ENCODE peak calls at places on chromosomes 12 and 14, in eight cellular contexts. One of them, this sample, is unnamed.

GRCh38 chr12:118436002-118436724 is 59.8 kb downstream of the SUDS3 start:
- DNase-seq in ovary: no peak
- DNase-seq in stomach: no peak
- DNase-seq in glutamatergic neuron: no peak
- DNase-seq in A549: peak; percentile 27
- DNase-seq in psoas muscle: no peak
- DNase-seq in Peyer's patch: no peak
- DNase-seq in uterus: no peak
- DNase-seq in this sample: no peak

GRCh38 chr14:89740241-89740640 is 214.3 kb downstream of the EFCAB11 start:
- DNase-seq in glutamatergic neuron: no peak
- DNase-seq in psoas muscle: no peak
- DNase-seq in A549: no peak
- DNase-seq in ovary: no peak
- DNase-seq in uterus: no peak
- DNase-seq in stomach: no peak
- DNase-seq in Peyer's patch: no peak
- DNase-seq in this sample: no peak

GRCh38 chr12:49160415-49160814 is 28.5 kb downstream of the TUBA1A start:
- DNase-seq in A549: no peak
- DNase-seq in Peyer's patch: no peak
- DNase-seq in stomach: no peak
- DNase-seq in ovary: no peak
- DNase-seq in glutamatergic neuron: no peak
- DNase-seq in uterus: no peak
- DNase-seq in psoas muscle: no peak
- DNase-seq in this sample: no peak

GRCh38 chr14:76917759-76918175 is 91.6 kb downstream of the LRRC74A start:
- DNase-seq in psoas muscle: peak; percentile 87
- DNase-seq in glutamatergic neuron: no peak
- DNase-seq in stomach: peak; percentile 65
- DNase-seq in A549: no peak
- DNase-seq in uterus: peak; percentile 52
- DNase-seq in ovary: peak; percentile 58
- DNase-seq in Peyer's patch: no peak
- DNase-seq in this sample: no peak

GRCh38 chr12:46221255-46222128 is 47.4 kb downstream of the SLC38A1 start:
- DNase-seq in ovary: no peak
- DNase-seq in glutamatergic neuron: no peak
- DNase-seq in Peyer's patch: no peak
- DNase-seq in uterus: no peak
- DNase-seq in psoas muscle: no peak
- DNase-seq in stomach: no peak
- DNase-seq in A549: no peak
- DNase-seq in this sample: no peak

GRCh38 chr12:38507839-38508238 is 191.3 kb downstream of the ALG10B start:
- DNase-seq in stomach: no peak
- DNase-seq in uterus: no peak
- DNase-seq in glutamatergic neuron: no peak
- DNase-seq in A549: no peak
- DNase-seq in ovary: no peak
- DNase-seq in Peyer's patch: no peak
- DNase-seq in psoas muscle: no peak
- DNase-seq in this sample: no peak

GRCh38 chr12:122064780-122065588 is 13.6 kb upstream of the MLXIP start:
- DNase-seq in stomach: no peak
- DNase-seq in uterus: peak; percentile 86
- DNase-seq in psoas muscle: peak; percentile 76
- DNase-seq in A549: peak; percentile 74
- DNase-seq in glutamatergic neuron: peak; percentile 77
- DNase-seq in Peyer's patch: no peak
- DNase-seq in ovary: peak; percentile 84
- DNase-seq in this sample: no peak

GRCh38 chr12:123973552-123974341 is 732 bp downstream of the ZNF664 start:
- DNase-seq in glutamatergic neuron: peak; percentile 82
- DNase-seq in ovary: peak; percentile 71
- DNase-seq in uterus: peak; percentile 27
- DNase-seq in Peyer's patch: peak; percentile 68
- DNase-seq in stomach: peak; percentile 52
- DNase-seq in psoas muscle: peak; percentile 72
- DNase-seq in A549: peak; percentile 39
- DNase-seq in this sample: peak; percentile 71

GRCh38 chr12:127149226-127149964 is 1117.6 kb upstream of the TMEM132C start:
- DNase-seq in glutamatergic neuron: no peak
- DNase-seq in ovary: no peak
- DNase-seq in stomach: no peak
- DNase-seq in psoas muscle: no peak
- DNase-seq in Peyer's patch: no peak
- DNase-seq in A549: no peak
- DNase-seq in uterus: no peak
- DNase-seq in this sample: no peak

GRCh38 chr12:132243596-132244289 is 85.6 kb downstream of the GALNT9 start:
- DNase-seq in psoas muscle: no peak
- DNase-seq in A549: no peak
- DNase-seq in uterus: no peak
- DNase-seq in ovary: no peak
- DNase-seq in stomach: no peak
- DNase-seq in Peyer's patch: no peak
- DNase-seq in glutamatergic neuron: peak; percentile 29
- DNase-seq in this sample: peak; percentile 43

GRCh38 chr12:7411343-7411742 is 32.6 kb downstream of the CD163L1 start:
- DNase-seq in Peyer's patch: no peak
- DNase-seq in uterus: no peak
- DNase-seq in psoas muscle: no peak
- DNase-seq in glutamatergic neuron: no peak
- DNase-seq in A549: no peak
- DNase-seq in stomach: no peak
- DNase-seq in ovary: no peak
- DNase-seq in this sample: no peak

DNA sequence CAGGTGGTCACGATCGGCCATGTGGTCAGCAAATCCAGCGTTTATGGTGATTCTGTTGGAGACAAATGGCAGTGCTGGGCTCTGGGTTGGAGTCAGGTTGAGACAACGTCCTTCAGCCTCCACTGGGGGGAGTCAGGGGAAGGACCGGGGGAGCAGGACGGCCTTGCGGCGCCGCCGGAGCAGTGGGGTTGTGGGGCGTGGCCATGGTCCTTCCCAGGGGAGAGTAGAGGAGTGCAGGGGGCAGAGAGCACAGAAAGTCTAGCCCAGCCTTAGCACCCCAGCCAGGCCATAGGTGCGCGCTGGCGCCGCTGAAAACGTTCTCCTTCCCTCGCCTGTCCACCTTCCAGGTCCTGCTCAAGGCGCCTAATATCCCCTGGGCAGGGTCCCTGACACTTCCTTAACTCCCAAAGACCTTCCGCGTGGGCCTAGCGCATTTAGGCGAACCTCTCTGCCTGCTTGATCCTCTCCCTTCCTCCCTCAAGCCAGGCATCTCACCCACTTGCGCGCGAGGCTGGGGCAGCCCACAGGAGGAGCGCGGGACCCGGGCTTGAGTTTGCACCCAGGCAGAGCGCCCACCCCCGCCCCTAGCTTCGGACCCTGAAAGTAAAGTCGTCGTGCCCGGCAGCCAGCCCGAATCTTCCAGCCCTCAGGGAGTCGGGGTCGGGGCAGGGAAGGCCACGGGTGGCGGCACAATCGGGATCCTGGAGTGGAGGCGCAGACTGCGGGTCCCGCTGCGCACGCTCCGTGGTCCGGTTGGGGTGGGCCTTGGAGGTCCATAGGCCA is 3.1 kb upstream of the KIF26A start:
- DNase-seq in ovary: peak; percentile 38
- DNase-seq in glutamatergic neuron: peak; percentile 80
- DNase-seq in stomach: no peak
- DNase-seq in psoas muscle: peak; percentile 57
- DNase-seq in A549: peak; percentile 72
- DNase-seq in Peyer's patch: peak; percentile 44
- DNase-seq in uterus: no peak
- DNase-seq in this sample: no peak
- TF ChIP-seq CTCF in ovary: no peak
- TF ChIP-seq CTCF in glutamatergic neuron: peak; percentile 63
- TF ChIP-seq CTCF in stomach: no peak
- TF ChIP-seq CTCF in psoas muscle: no peak
- TF ChIP-seq CTCF in A549: peak; percentile 35
- TF ChIP-seq CTCF in Peyer's patch: no peak
- TF ChIP-seq CTCF in uterus: no peak
- TF ChIP-seq CTCF in this sample: no peak

GRCh38 chr12:16939871-16940306 is 333.9 kb upstream of the LMO3 start:
- DNase-seq in stomach: peak; percentile 44
- DNase-seq in uterus: no peak
- DNase-seq in Peyer's patch: no peak
- DNase-seq in psoas muscle: no peak
- DNase-seq in glutamatergic neuron: peak; percentile 56
- DNase-seq in ovary: no peak
- DNase-seq in A549: peak; percentile 94
- DNase-seq in this sample: peak; percentile 49
- TF ChIP-seq CTCF in stomach: peak; percentile 75
- TF ChIP-seq CTCF in uterus: no peak
- TF ChIP-seq CTCF in Peyer's patch: no peak
- TF ChIP-seq CTCF in psoas muscle: no peak
- TF ChIP-seq CTCF in glutamatergic neuron: peak; percentile 95
- TF ChIP-seq CTCF in ovary: no peak
- TF ChIP-seq CTCF in A549: peak; percentile 78
- TF ChIP-seq CTCF in this sample: peak; percentile 54

GRCh38 chr12:4228122-4228580 is 45.4 kb upstream of the CCND2 start:
- DNase-seq in glutamatergic neuron: no peak
- DNase-seq in ovary: no peak
- DNase-seq in psoas muscle: no peak
- DNase-seq in Peyer's patch: no peak
- DNase-seq in stomach: no peak
- DNase-seq in uterus: no peak
- DNase-seq in A549: no peak
- DNase-seq in this sample: no peak
- TF ChIP-seq CTCF in glutamatergic neuron: no peak
- TF ChIP-seq CTCF in ovary: no peak
- TF ChIP-seq CTCF in psoas muscle: no peak
- TF ChIP-seq CTCF in Peyer's patch: no peak
- TF ChIP-seq CTCF in stomach: no peak
- TF ChIP-seq CTCF in uterus: no peak
- TF ChIP-seq CTCF in A549: no peak
- TF ChIP-seq CTCF in this sample: no peak

GRCh38 chr14:104676694-104677505 is 12.5 kb upstream of the INF2 start:
- DNase-seq in A549: no peak
- DNase-seq in uterus: peak; percentile 45
- DNase-seq in ovary: peak; percentile 57
- DNase-seq in psoas muscle: peak; percentile 62
- DNase-seq in Peyer's patch: no peak
- DNase-seq in glutamatergic neuron: peak; percentile 57
- DNase-seq in stomach: no peak
- DNase-seq in this sample: peak; percentile 72
- TF ChIP-seq CTCF in A549: no peak
- TF ChIP-seq CTCF in uterus: no peak
- TF ChIP-seq CTCF in ovary: no peak
- TF ChIP-seq CTCF in psoas muscle: no peak
- TF ChIP-seq CTCF in Peyer's patch: no peak
- TF ChIP-seq CTCF in glutamatergic neuron: no peak
- TF ChIP-seq CTCF in stomach: no peak
- TF ChIP-seq CTCF in this sample: no peak

DNA sequence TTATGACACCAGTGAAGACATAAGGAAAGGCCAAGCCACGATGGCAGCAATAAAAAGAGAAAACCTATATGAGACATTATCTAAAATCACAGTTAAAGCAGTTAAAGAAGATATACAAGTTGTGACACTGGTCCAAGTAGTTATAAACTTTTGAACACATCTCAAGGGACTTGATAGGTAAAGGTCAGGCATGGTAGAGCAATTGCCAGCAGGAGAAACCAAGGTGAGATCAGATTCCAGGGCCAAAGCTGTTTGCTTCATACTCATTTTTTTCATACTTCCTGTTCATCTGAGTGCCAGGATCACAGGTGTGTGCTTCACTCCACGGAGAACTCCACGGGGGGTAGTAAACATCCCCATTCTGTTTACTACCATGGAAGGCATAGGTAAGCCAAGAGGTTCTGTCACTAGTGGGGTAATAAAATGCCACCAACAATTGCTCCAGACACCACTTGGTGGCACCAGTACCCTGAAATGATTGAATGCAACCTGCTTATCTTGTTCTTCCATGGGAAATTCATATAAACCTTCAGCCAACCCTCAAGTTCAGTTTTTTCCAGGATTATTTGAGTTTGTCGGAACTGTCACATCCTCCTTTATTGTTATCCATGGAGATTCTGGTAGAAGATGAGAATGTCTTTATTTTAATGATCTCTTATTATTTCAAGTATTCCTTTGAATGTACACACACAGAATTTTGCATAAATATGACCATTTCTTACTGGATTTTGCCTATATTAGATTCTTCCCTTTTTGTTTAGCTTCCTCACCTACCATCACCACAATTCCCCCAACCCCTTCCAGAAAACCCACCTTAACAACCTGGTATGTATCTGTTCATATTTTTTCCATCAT is 59.2 kb upstream of the TSPAN8 start:
- DNase-seq in Peyer's patch: peak; percentile 50
- DNase-seq in psoas muscle: no peak
- DNase-seq in ovary: no peak
- DNase-seq in A549: peak; percentile 45
- DNase-seq in uterus: no peak
- DNase-seq in stomach: peak; percentile 38
- DNase-seq in glutamatergic neuron: peak; percentile 31
- DNase-seq in this sample: no peak
- TF ChIP-seq CTCF in Peyer's patch: no peak
- TF ChIP-seq CTCF in psoas muscle: peak; percentile 52
- TF ChIP-seq CTCF in ovary: no peak
- TF ChIP-seq CTCF in A549: peak; percentile 35
- TF ChIP-seq CTCF in uterus: no peak
- TF ChIP-seq CTCF in stomach: peak; percentile 23
- TF ChIP-seq CTCF in glutamatergic neuron: peak; percentile 40
- TF ChIP-seq CTCF in this sample: peak; percentile 30

GRCh38 chr14:51333901-51334432 is 93.9 kb downstream of the TMX1 start:
- DNase-seq in uterus: no peak
- DNase-seq in glutamatergic neuron: no peak
- DNase-seq in Peyer's patch: no peak
- DNase-seq in ovary: no peak
- DNase-seq in A549: no peak
- DNase-seq in psoas muscle: no peak
- DNase-seq in stomach: no peak
- DNase-seq in this sample: no peak

GRCh38 chr14:51335521-51335920 is 95.5 kb downstream of the TMX1 start:
- DNase-seq in stomach: no peak
- DNase-seq in glutamatergic neuron: no peak
- DNase-seq in A549: no peak
- DNase-seq in psoas muscle: peak; percentile 75
- DNase-seq in uterus: peak; percentile 45
- DNase-seq in Peyer's patch: no peak
- DNase-seq in ovary: peak; percentile 71
- DNase-seq in this sample: no peak

GRCh38 chr14:51341338-51341737 is 101.3 kb downstream of the TMX1 start:
- DNase-seq in glutamatergic neuron: no peak
- DNase-seq in A549: no peak
- DNase-seq in stomach: no peak
- DNase-seq in uterus: no peak
- DNase-seq in psoas muscle: no peak
- DNase-seq in ovary: no peak
- DNase-seq in Peyer's patch: no peak
- DNase-seq in this sample: no peak

GRCh38 chr14:51336304-51336703 is 96.3 kb downstream of the TMX1 start:
- DNase-seq in ovary: no peak
- DNase-seq in uterus: no peak
- DNase-seq in psoas muscle: no peak
- DNase-seq in Peyer's patch: no peak
- DNase-seq in A549: no peak
- DNase-seq in stomach: no peak
- DNase-seq in glutamatergic neuron: no peak
- DNase-seq in this sample: no peak

GRCh38 chr14:51337520-51337919 is 97.5 kb downstream of the TMX1 start:
- DNase-seq in uterus: no peak
- DNase-seq in glutamatergic neuron: no peak
- DNase-seq in A549: no peak
- DNase-seq in psoas muscle: no peak
- DNase-seq in ovary: no peak
- DNase-seq in stomach: no peak
- DNase-seq in Peyer's patch: no peak
- DNase-seq in this sample: no peak
- TF ChIP-seq CTCF in uterus: no peak
- TF ChIP-seq CTCF in glutamatergic neuron: no peak
- TF ChIP-seq CTCF in A549: no peak
- TF ChIP-seq CTCF in psoas muscle: no peak
- TF ChIP-seq CTCF in ovary: no peak
- TF ChIP-seq CTCF in stomach: no peak
- TF ChIP-seq CTCF in Peyer's patch: no peak
- TF ChIP-seq CTCF in this sample: no peak

This sample was measured in mucosa of descending colon.